ENCODE peak calls at places on chromosomes 11 and 22, in ten cellular contexts. J is epithelial cell of proximal tubule; C is naive thymus-derived CD4-positive, alpha-beta T cell; Z is pancreas; L is endodermal cell; V is heart left ventricle; H is GM23248; G is fibroblast of pulmonary artery; P is Peyer's patch; Y is endothelial cell of umbilical vein. B is an unnamed sample.

GRCh38 chr22:42842658-42843370 is 14.3 kb downstream of the ARFGAP3 start:
- DNase-seq in J (no peak), C (no peak), Z (peak), L (peak), V (no peak), H (peak), G (no peak), P (no peak), Y (no peak), B (no peak)

GRCh38 chr22:22164541-22165272 is 79.9 kb upstream of the VPREB1 start:
- DNase-seq in J (no peak), C (no peak), Z (no peak), L (no peak), V (no peak), H (no peak), G (no peak), P (no peak), Y (no peak), B (no peak)

GRCh38 chr11:134730596-134731538 is 318.8 kb upstream of the B3GAT1 start:
- DNase-seq in J (no peak), C (no peak), Z (no peak), L (peak), V (no peak), H (no peak), G (no peak), P (no peak), Y (no peak), B (no peak)

GRCh38 chr11:69680688-69681087 is 5.5 kb upstream of the LTO1 start:
- DNase-seq in J (no peak), C (no peak), Z (no peak), L (no peak), V (no peak), H (no peak), G (no peak), P (no peak), Y (no peak), B (no peak)

GRCh38 chr11:130653838-130654601 is 205.6 kb downstream of the ADAMTS15 start:
- DNase-seq in J (peak), C (no peak), Z (peak), L (peak), V (peak), H (peak), G (peak), P (peak), Y (no peak), B (no peak)

GRCh38 chr11:129018991-129019390 is 76.3 kb upstream of the TP53AIP1 start:
- DNase-seq in J (no peak), C (no peak), Z (no peak), L (no peak), V (no peak), H (no peak), G (no peak), P (no peak), Y (no peak), B (no peak)

GRCh38 chr11:44096360-44097188 is 1.1 kb downstream of the EXT2 start:
- DNase-seq in J (no peak), C (no peak), Z (no peak), L (no peak), V (no peak), H (peak), G (peak), P (no peak), Y (peak), B (no peak)

GRCh38 chr11:57459112-57460016 is 964 bp upstream of the RTN4RL2 start:
- DNase-seq in J (no peak), C (peak), Z (no peak), L (peak), V (no peak), H (peak), G (no peak), P (no peak), Y (no peak), B (no peak)

GRCh38 chr11:102436546-102436945 is 16.0 kb downstream of the TMEM123 start:
- DNase-seq in J (no peak), C (no peak), Z (no peak), L (no peak), V (no peak), H (peak), G (peak), P (no peak), Y (no peak), B (no peak)

GRCh38 chr22:44666207-44666585 is 35.8 kb upstream of the PRR5 start:
- DNase-seq in J (no peak), C (no peak), Z (no peak), L (no peak), V (no peak), H (no peak), G (no peak), P (no peak), Y (no peak), B (no peak)

GRCh38 chr11:35600439-35600838 is 17.8 kb upstream of the FJX1 start:
- DNase-seq in J (no peak), C (no peak), Z (no peak), L (no peak), V (no peak), H (peak), G (no peak), P (no peak), Y (no peak), B (no peak)

GRCh38 chr11:57778318-57779037 is 16.9 kb downstream of the CTNND1 start:
- DNase-seq in J (peak), C (no peak), Z (peak), L (peak), V (peak), H (peak), G (peak), P (peak), Y (peak), B (no peak)

GRCh38 chr22:44665115-44665514 is 36.9 kb upstream of the PRR5 start:
- DNase-seq in J (no peak), C (no peak), Z (no peak), L (peak), V (peak), H (no peak), G (no peak), P (no peak), Y (no peak), B (no peak)

GRCh38 chr11:2300936-2301630 is 635 bp downstream of the C11orf21 start:
- DNase-seq in J (no peak), C (peak), Z (peak), L (no peak), V (no peak), H (no peak), G (no peak), P (peak), Y (no peak), B (no peak)

GRCh38 chr11:45880772-45881570 is 4.5 kb upstream of the MAPK8IP1 start:
- DNase-seq in J (no peak), C (no peak), Z (no peak), L (no peak), V (no peak), H (no peak), G (peak), P (no peak), Y (no peak), B (no peak)

GRCh38 chr22:22030493-22031182 is 48.1 kb upstream of the TOP3B start:
- DNase-seq in J (no peak), C (no peak), Z (no peak), L (peak), V (no peak), H (no peak), G (peak), P (peak), Y (peak), B (no peak)

GRCh38 chr11:123536690-123537437 is 106.8 kb downstream of the GRAMD1B start:
- DNase-seq in J (no peak), C (no peak), Z (no peak), L (no peak), V (peak), H (peak), G (peak), P (no peak), Y (no peak), B (no peak)

GRCh38 chr11:86395061-86395551 is 20.4 kb downstream of the CCDC81 start:
- DNase-seq in J (peak), C (no peak), Z (no peak), L (peak), V (peak), H (peak), G (peak), P (no peak), Y (peak), B (no peak)

GRCh38 chr11:126751242-126751641 is 249.3 kb downstream of the KIRREL3 start:
- DNase-seq in J (no peak), C (no peak), Z (no peak), L (no peak), V (no peak), H (peak), G (no peak), P (no peak), Y (no peak), B (no peak)

GRCh38 chr11:66970808-66971442 is 4.2 kb upstream of the C11orf86 start:
- DNase-seq in J (peak), C (no peak), Z (no peak), L (no peak), V (peak), H (peak), G (peak), P (peak), Y (peak), B (no peak)

GRCh38 chr11:9530020-9530628 is 43.3 kb upstream of the WEE1 start:
- DNase-seq in J (no peak), C (no peak), Z (no peak), L (no peak), V (no peak), H (no peak), G (peak), P (no peak), Y (no peak), B (no peak)

GRCh38 chr22:24952837-24953293 is 349 bp downstream of the KIAA1671 start:
- DNase-seq in J (no peak), C (no peak), Z (peak), L (peak), V (peak), H (peak), G (peak), P (peak), Y (peak), B (no peak)

GRCh38 chr11:43601511-43601910 is 79.0 kb upstream of the HSD17B12 start:
- DNase-seq in J (no peak), C (no peak), Z (no peak), L (no peak), V (no peak), H (no peak), G (no peak), P (no peak), Y (no peak), B (no peak)

GRCh38 chr22:27107824-27108223 is 450.4 kb downstream of the MIAT start:
- DNase-seq in J (peak), C (no peak), Z (peak), L (peak), V (no peak), H (peak), G (peak), P (peak), Y (peak), B (no peak)

GRCh38 chr11:74866557-74866956 is 82.3 kb downstream of the XRRA1 start:
- DNase-seq in J (no peak), C (no peak), Z (no peak), L (no peak), V (no peak), H (no peak), G (no peak), P (no peak), Y (no peak), B (no peak)

GRCh38 chr22:31098633-31099110 is 8.7 kb downstream of the SELENOM start:
- DNase-seq in J (no peak), C (no peak), Z (peak), L (peak), V (no peak), H (peak), G (no peak), P (no peak), Y (no peak), B (no peak)

GRCh38 chr11:3926458-3927095 is 71.1 kb downstream of the STIM1 start:
- DNase-seq in J (no peak), C (no peak), Z (no peak), L (no peak), V (no peak), H (peak), G (no peak), P (no peak), Y (no peak), B (no peak)

GRCh38 chr11:131652231-131652630 is 281.8 kb downstream of the NTM start:
- DNase-seq in J (no peak), C (no peak), Z (no peak), L (peak), V (no peak), H (no peak), G (no peak), P (no peak), Y (no peak), B (no peak)

GRCh38 chr11:69546735-69547370 is 65.4 kb downstream of the LINC01488 start:
- DNase-seq in J (no peak), C (no peak), Z (no peak), L (no peak), V (no peak), H (no peak), G (no peak), P (peak), Y (no peak), B (no peak)

GRCh38 chr11:44434191-44434590 is 124.3 kb upstream of the ALX4 start:
- DNase-seq in J (no peak), C (no peak), Z (no peak), L (peak), V (no peak), H (no peak), G (no peak), P (no peak), Y (no peak), B (no peak)

GRCh38 chr11:64058494-64058893 is 22.8 kb downstream of the FLRT1 start:
- DNase-seq in J (no peak), C (no peak), Z (peak), L (no peak), V (peak), H (no peak), G (no peak), P (no peak), Y (no peak), B (no peak)

GRCh38 chr11:63901660-63902059 is 15.3 kb downstream of the RCOR2 start:
- DNase-seq in J (no peak), C (no peak), Z (no peak), L (peak), V (no peak), H (peak), G (peak), P (no peak), Y (no peak), B (no peak)

GRCh38 chr22:46695346-46696224 is 42.5 kb downstream of the CERK start:
- DNase-seq in J (no peak), C (no peak), Z (peak), L (no peak), V (no peak), H (no peak), G (no peak), P (no peak), Y (no peak), B (no peak)

GRCh38 chr22:43432883-43433415 is 21.1 kb downstream of the MPPED1 start:
- DNase-seq in J (no peak), C (no peak), Z (no peak), L (no peak), V (no peak), H (no peak), G (no peak), P (no peak), Y (no peak), B (no peak)

GRCh38 chr11:79396001-79396400 is 44.8 kb downstream of the TENM4 start:
- DNase-seq in J (no peak), C (no peak), Z (no peak), L (no peak), V (no peak), H (no peak), G (no peak), P (no peak), Y (no peak), B (no peak)

GRCh38 chr11:117187799-117188481 is 9.4 kb downstream of the SIDT2 start:
- DNase-seq in J (no peak), C (no peak), Z (peak), L (peak), V (no peak), H (no peak), G (no peak), P (peak), Y (no peak), B (no peak)
- H3K4me3 ChIP-seq in J (no peak), C (no peak), Z (no peak), L (no peak), V (no peak), H (no peak), G (no peak), P (no peak), Y (no peak), B (no peak)

DNA sequence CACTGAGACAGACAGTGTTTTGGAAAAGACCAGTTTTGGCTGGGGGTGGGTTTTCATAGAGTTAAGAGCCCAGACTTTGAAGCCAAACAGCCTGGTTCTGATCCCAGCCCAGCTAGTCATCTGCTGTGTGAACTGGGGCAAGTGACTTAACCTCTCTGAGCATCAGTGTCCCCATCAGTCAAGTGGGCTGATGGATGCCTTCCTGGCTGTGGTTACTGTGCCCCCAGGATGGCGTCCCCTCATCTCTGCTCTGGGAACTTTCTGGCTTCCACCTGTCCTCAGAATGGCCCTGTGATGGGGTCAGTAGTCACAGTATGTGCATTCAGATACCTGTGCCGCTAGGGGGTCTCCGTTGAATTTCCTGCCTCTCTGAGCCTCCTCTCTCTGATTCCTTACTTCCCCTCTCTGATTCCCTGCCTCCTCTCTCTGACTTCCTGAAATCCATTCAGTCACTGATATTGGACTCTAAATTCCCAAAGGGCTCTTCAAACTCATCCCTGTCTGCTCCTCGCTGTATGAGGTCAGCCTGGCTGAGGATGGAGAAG is 2.4 kb downstream of the RASD2 start:
- DNase-seq in J (no peak), C (no peak), Z (no peak), L (no peak), V (no peak), H (peak), G (no peak), P (no peak), Y (no peak), B (no peak)
- H3K4me3 ChIP-seq in J (no peak), C (no peak), Z (no peak), L (no peak), V (peak), H (no peak), G (no peak), P (no peak), Y (no peak), B (no peak)

DNA sequence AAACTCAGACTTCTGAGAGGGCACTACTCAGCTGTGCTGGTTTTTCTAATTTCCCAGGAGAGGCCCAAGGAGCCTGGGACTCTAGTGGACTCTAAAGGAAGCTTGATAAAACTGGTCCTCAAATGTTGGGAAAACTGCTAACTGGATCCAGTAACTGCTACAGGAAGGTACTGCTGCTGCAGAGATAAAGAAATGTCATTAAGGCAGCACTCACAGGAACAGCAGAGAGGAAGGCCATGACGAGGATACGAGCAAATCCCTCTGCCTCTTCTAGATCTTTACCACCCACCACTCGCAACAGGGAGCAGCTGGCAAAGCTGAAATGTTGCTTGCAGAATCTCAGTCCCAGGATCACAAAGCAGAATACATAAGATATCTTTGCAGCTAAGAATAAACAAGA is 23.5 kb downstream of the TTC28 start:
- DNase-seq in J (no peak), C (no peak), Z (no peak), L (no peak), V (no peak), H (no peak), G (no peak), P (no peak), Y (peak), B (no peak)
- H3K4me3 ChIP-seq in J (no peak), C (no peak), Z (no peak), L (no peak), V (no peak), H (no peak), G (no peak), P (no peak), Y (no peak), B (no peak)

GRCh38 chr22:29459773-29460172 is 20.2 kb upstream of the NEFH start:
- DNase-seq in J (no peak), C (no peak), Z (no peak), L (no peak), V (no peak), H (no peak), G (no peak), P (no peak), Y (no peak), B (no peak)

GRCh38 chr22:29469755-29470154 is 10.3 kb upstream of the NEFH start:
- DNase-seq in J (no peak), C (no peak), Z (no peak), L (peak), V (no peak), H (no peak), G (no peak), P (no peak), Y (no peak), B (no peak)

GRCh38 chr22:29461263-29461662 is 18.8 kb upstream of the NEFH start:
- DNase-seq in J (no peak), C (no peak), Z (no peak), L (no peak), V (no peak), H (no peak), G (no peak), P (no peak), Y (no peak), B (no peak)

GRCh38 chr22:29463487-29464088 is 16.4 kb upstream of the NEFH start:
- DNase-seq in J (no peak), C (no peak), Z (no peak), L (peak), V (no peak), H (no peak), G (no peak), P (no peak), Y (no peak), B (no peak)

GRCh38 chr22:29464581-29464980 is 15.4 kb upstream of the NEFH start:
- DNase-seq in J (no peak), C (no peak), Z (no peak), L (no peak), V (no peak), H (no peak), G (no peak), P (no peak), Y (no peak), B (no peak)
- H3K4me3 ChIP-seq in J (no peak), C (no peak), Z (no peak), L (no peak), V (no peak), H (no peak), G (no peak), P (no peak), Y (no peak), B (no peak)